ENCODE peak calls at places on chromosome 10, in four cellular contexts. I, F, J and T are unnamed samples.

GRCh38 chr10:17831326-17831725 is 22.2 kb downstream of the MRC1 start:
- DNase-seq in I (no peak), F (no peak), J (no peak), T (no peak)

GRCh38 chr10:44980309-44981171 is 1.9 kb upstream of the DEPP1 start:
- DNase-seq in I (no peak), F (no peak), J (no peak), T (no peak)

GRCh38 chr10:97024181-97025073 is 161.3 kb downstream of the SLIT1 start:
- DNase-seq in I (no peak), F (peak), J (no peak), T (peak)

GRCh38 chr10:25159591-25159990 is 15.2 kb upstream of the GPR158 start:
- DNase-seq in I (no peak), F (no peak), J (no peak), T (no peak)

GRCh38 chr10:128868481-128868880 is 598.6 kb upstream of the MGMT start:
- DNase-seq in I (no peak), F (no peak), J (no peak), T (no peak)

GRCh38 chr10:124267231-124267885 is 151.4 kb downstream of the OAT start:
- DNase-seq in I (no peak), F (no peak), J (no peak), T (no peak)

GRCh38 chr10:131621784-131622624 is 278.8 kb upstream of the PPP2R2D start:
- DNase-seq in I (no peak), F (no peak), J (no peak), T (no peak)

GRCh38 chr10:98194633-98195032 is 60.2 kb downstream of the R3HCC1L start:
- DNase-seq in I (no peak), F (no peak), J (no peak), T (no peak)

GRCh38 chr10:4546500-4546899 is 279.5 kb upstream of the AKR1E2 start:
- DNase-seq in I (no peak), F (peak), J (no peak), T (no peak)

GRCh38 chr10:118595598-118596425 is at the start of gene PRLHR:
- DNase-seq in I (no peak), F (no peak), J (peak), T (no peak)